ENCODE peak calls at places on chromosomes 7 and 10, in eight cellular contexts. One of them, this sample, is unnamed.

GRCh38 chr7:116511552-116512523 is 12.3 kb downstream of the CAV2 start:
- DNase-seq in K562: peak
- DNase-seq in SK-N-SH: no peak
- DNase-seq in HCT116: peak
- DNase-seq in endothelial cell of umbilical vein: peak
- DNase-seq in GM12878: peak
- DNase-seq in H1: no peak
- DNase-seq in HepG2: peak
- DNase-seq in this sample: no peak

GRCh38 chr7:7820939-7821338 is 102.5 kb upstream of the RPA3 start:
- DNase-seq in K562: no peak
- DNase-seq in SK-N-SH: no peak
- DNase-seq in HCT116: no peak
- DNase-seq in endothelial cell of umbilical vein: peak
- DNase-seq in GM12878: peak
- DNase-seq in H1: no peak
- DNase-seq in HepG2: no peak
- DNase-seq in this sample: no peak

GRCh38 chr7:2508327-2509231 is 11.0 kb upstream of the LFNG start:
- DNase-seq in K562: no peak
- DNase-seq in SK-N-SH: no peak
- DNase-seq in HCT116: no peak
- DNase-seq in endothelial cell of umbilical vein: no peak
- DNase-seq in GM12878: no peak
- DNase-seq in H1: no peak
- DNase-seq in HepG2: no peak
- DNase-seq in this sample: no peak

GRCh38 chr7:157293413-157293788 is 43.4 kb upstream of the DNAJB6 start:
- DNase-seq in K562: no peak
- DNase-seq in SK-N-SH: no peak
- DNase-seq in HCT116: no peak
- DNase-seq in endothelial cell of umbilical vein: no peak
- DNase-seq in GM12878: no peak
- DNase-seq in H1: no peak
- DNase-seq in HepG2: no peak
- DNase-seq in this sample: no peak

GRCh38 chr7:50335795-50336754 is 31.6 kb downstream of the IKZF1 start:
- DNase-seq in K562: peak
- DNase-seq in SK-N-SH: peak
- DNase-seq in HCT116: no peak
- DNase-seq in endothelial cell of umbilical vein: no peak
- DNase-seq in GM12878: no peak
- DNase-seq in H1: no peak
- DNase-seq in HepG2: no peak
- DNase-seq in this sample: no peak

GRCh38 chr10:22810643-22811254 is 96.4 kb upstream of the PIP4K2A start:
- DNase-seq in K562: no peak
- DNase-seq in SK-N-SH: no peak
- DNase-seq in HCT116: no peak
- DNase-seq in endothelial cell of umbilical vein: no peak
- DNase-seq in GM12878: no peak
- DNase-seq in H1: peak
- DNase-seq in HepG2: no peak
- DNase-seq in this sample: no peak

GRCh38 chr7:100867040-100867795 is at the start of gene TRIP6:
- DNase-seq in K562: peak
- DNase-seq in SK-N-SH: peak
- DNase-seq in HCT116: peak
- DNase-seq in endothelial cell of umbilical vein: peak
- DNase-seq in GM12878: no peak
- DNase-seq in H1: peak
- DNase-seq in HepG2: no peak
- DNase-seq in this sample: peak

GRCh38 chr10:34078798-34079470 is 736.2 kb downstream of the PARD3 start:
- DNase-seq in K562: no peak
- DNase-seq in SK-N-SH: no peak
- DNase-seq in HCT116: no peak
- DNase-seq in endothelial cell of umbilical vein: peak
- DNase-seq in GM12878: no peak
- DNase-seq in H1: no peak
- DNase-seq in HepG2: no peak
- DNase-seq in this sample: no peak

GRCh38 chr7:116782177-116782711 is 80.1 kb upstream of the CAPZA2 start:
- DNase-seq in K562: no peak
- DNase-seq in SK-N-SH: no peak
- DNase-seq in HCT116: no peak
- DNase-seq in endothelial cell of umbilical vein: no peak
- DNase-seq in GM12878: no peak
- DNase-seq in H1: no peak
- DNase-seq in HepG2: no peak
- DNase-seq in this sample: peak

DNA sequence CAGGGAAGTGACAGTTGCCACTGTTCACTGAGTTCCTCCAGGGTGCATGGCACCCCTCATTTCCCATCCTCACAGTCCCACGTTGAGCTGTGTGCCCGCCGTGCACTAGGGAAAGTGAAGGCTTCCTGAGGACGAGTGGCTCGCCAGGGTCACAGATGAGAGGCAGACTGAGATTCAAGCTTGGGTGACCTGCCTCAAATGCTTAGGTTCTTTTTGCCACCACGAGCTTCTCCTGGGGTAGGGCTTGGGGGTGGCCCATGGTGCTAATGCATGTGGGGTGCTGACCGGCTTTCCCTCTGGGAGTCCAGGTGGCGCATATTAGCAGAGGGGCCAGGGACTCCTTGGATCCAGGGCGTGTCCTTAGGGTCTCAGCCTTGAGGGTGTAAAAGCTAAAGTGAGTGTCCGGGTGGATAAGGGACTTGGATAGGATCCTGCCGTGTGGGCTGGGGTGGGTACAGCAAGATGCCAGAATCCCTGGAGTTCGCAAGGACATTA is 1.9 kb downstream of the CALHM2 start:
- DNase-seq in K562: no peak
- DNase-seq in SK-N-SH: no peak
- DNase-seq in HCT116: no peak
- DNase-seq in endothelial cell of umbilical vein: no peak
- DNase-seq in GM12878: no peak
- DNase-seq in H1: no peak
- DNase-seq in HepG2: no peak
- DNase-seq in this sample: no peak
- H3K4me3 ChIP-seq in K562: no peak
- H3K4me3 ChIP-seq in SK-N-SH: no peak
- H3K4me3 ChIP-seq in HCT116: peak
- H3K4me3 ChIP-seq in endothelial cell of umbilical vein: no peak
- H3K4me3 ChIP-seq in GM12878: peak
- H3K4me3 ChIP-seq in H1: no peak
- H3K4me3 ChIP-seq in HepG2: no peak
- H3K4me3 ChIP-seq in this sample: no peak

GRCh38 chr10:876442-876841 is 55.1 kb downstream of the LARP4B start:
- DNase-seq in K562: no peak
- DNase-seq in SK-N-SH: no peak
- DNase-seq in HCT116: no peak
- DNase-seq in endothelial cell of umbilical vein: no peak
- DNase-seq in GM12878: no peak
- DNase-seq in H1: no peak
- DNase-seq in HepG2: no peak
- DNase-seq in this sample: no peak

GRCh38 chr10:873020-873419 is 58.5 kb downstream of the LARP4B start:
- DNase-seq in K562: no peak
- DNase-seq in SK-N-SH: no peak
- DNase-seq in HCT116: no peak
- DNase-seq in endothelial cell of umbilical vein: no peak
- DNase-seq in GM12878: no peak
- DNase-seq in H1: no peak
- DNase-seq in HepG2: no peak
- DNase-seq in this sample: no peak

GRCh38 chr10:878895-879294 is 52.6 kb downstream of the LARP4B start:
- DNase-seq in K562: no peak
- DNase-seq in SK-N-SH: no peak
- DNase-seq in HCT116: no peak
- DNase-seq in endothelial cell of umbilical vein: no peak
- DNase-seq in GM12878: no peak
- DNase-seq in H1: no peak
- DNase-seq in HepG2: no peak
- DNase-seq in this sample: no peak

DNA sequence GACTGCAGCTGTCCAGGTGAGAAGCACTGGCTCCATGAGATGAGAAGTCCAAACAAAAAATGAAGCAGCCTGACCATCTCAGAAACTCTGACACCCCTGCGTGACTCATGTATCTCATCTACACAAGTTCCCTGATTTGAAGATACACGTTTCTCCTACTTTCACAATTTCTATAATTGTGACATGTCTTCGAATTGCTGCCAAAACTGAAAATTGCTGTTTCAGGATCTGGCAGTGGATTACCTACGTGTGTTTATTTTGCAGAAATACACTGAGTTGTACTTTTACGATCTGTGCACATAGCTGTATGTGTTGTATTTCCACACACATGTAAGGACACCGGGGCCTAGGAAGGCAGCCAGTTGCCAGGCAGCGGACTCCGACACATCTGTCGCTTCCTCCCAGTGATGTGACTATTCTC is 53.2 kb downstream of the LARP4B start:
- DNase-seq in K562: no peak
- DNase-seq in SK-N-SH: no peak
- DNase-seq in HCT116: no peak
- DNase-seq in endothelial cell of umbilical vein: no peak
- DNase-seq in GM12878: no peak
- DNase-seq in H1: no peak
- DNase-seq in HepG2: no peak
- DNase-seq in this sample: no peak
- TF ChIP-seq POLR2AphosphoS5 in K562: no peak
- TF ChIP-seq POLR2AphosphoS5 in SK-N-SH: no peak
- TF ChIP-seq POLR2AphosphoS5 in HCT116: no peak
- TF ChIP-seq POLR2AphosphoS5 in endothelial cell of umbilical vein: no peak
- TF ChIP-seq POLR2AphosphoS5 in GM12878: no peak
- TF ChIP-seq POLR2AphosphoS5 in H1: no peak
- TF ChIP-seq POLR2AphosphoS5 in HepG2: no peak
- TF ChIP-seq POLR2AphosphoS5 in this sample: no peak

GRCh38 chr7:14717169-14717568 is 185.4 kb downstream of the DGKB start:
- DNase-seq in K562: no peak
- DNase-seq in SK-N-SH: no peak
- DNase-seq in HCT116: no peak
- DNase-seq in endothelial cell of umbilical vein: no peak
- DNase-seq in GM12878: no peak
- DNase-seq in H1: no peak
- DNase-seq in HepG2: no peak
- DNase-seq in this sample: no peak
- H3K9ac ChIP-seq in K562: no peak
- H3K9ac ChIP-seq in SK-N-SH: no peak
- H3K9ac ChIP-seq in HCT116: no peak
- H3K9ac ChIP-seq in endothelial cell of umbilical vein: no peak
- H3K9ac ChIP-seq in GM12878: no peak
- H3K9ac ChIP-seq in H1: no peak
- H3K9ac ChIP-seq in HepG2: no peak
- H3K9ac ChIP-seq in this sample: no peak

GRCh38 chr7:192701-193536 is 548 bp downstream of the FAM20C start:
- DNase-seq in K562: no peak
- DNase-seq in SK-N-SH: peak
- DNase-seq in HCT116: no peak
- DNase-seq in endothelial cell of umbilical vein: no peak
- DNase-seq in GM12878: no peak
- DNase-seq in H1: no peak
- DNase-seq in HepG2: no peak
- DNase-seq in this sample: no peak

GRCh38 chr7:191105-192034 is 1.0 kb upstream of the FAM20C start:
- DNase-seq in K562: peak
- DNase-seq in SK-N-SH: peak
- DNase-seq in HCT116: peak
- DNase-seq in endothelial cell of umbilical vein: peak
- DNase-seq in GM12878: no peak
- DNase-seq in H1: no peak
- DNase-seq in HepG2: no peak
- DNase-seq in this sample: peak

GRCh38 chr7:190196-190595 is 2.2 kb upstream of the FAM20C start:
- DNase-seq in K562: no peak
- DNase-seq in SK-N-SH: no peak
- DNase-seq in HCT116: no peak
- DNase-seq in endothelial cell of umbilical vein: no peak
- DNase-seq in GM12878: no peak
- DNase-seq in H1: no peak
- DNase-seq in HepG2: no peak
- DNase-seq in this sample: no peak

GRCh38 chr7:193538-194256 is 1.3 kb downstream of the FAM20C start:
- DNase-seq in K562: no peak
- DNase-seq in SK-N-SH: peak
- DNase-seq in HCT116: no peak
- DNase-seq in endothelial cell of umbilical vein: peak
- DNase-seq in GM12878: no peak
- DNase-seq in H1: no peak
- DNase-seq in HepG2: no peak
- DNase-seq in this sample: no peak

DNA sequence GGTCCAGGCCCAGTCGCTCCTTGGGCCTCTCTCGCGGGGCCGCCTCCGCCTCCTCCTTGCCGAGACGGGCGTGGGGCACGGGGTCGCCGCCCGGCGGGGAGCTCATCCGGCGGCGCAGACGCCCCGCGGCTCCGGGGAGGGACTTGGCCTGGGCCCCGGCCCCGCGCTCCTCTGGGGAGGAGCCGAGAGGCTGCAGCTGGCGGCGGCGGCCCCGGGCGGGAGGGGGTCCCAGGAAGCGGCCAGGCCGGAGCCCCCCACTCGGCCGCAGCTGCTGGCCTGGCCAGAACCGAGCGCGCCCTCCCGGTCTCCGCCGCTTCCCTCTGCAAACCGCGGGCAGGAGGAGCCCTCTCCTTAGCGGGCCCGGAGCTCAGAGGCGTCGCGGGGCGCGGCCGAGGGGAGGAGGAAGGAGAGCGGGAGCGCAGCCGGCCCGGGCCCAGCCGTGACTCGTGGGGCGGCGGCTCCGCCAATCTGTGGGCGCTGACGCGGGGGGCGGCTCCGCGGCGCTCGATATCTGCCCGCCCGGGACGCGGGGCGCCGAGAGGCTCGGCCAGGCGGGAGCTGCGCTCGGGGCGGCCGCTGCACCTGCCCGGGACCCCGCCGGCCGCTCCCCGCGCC is at the start of gene FAM20C:
- DNase-seq in K562: peak
- DNase-seq in SK-N-SH: peak
- DNase-seq in HCT116: peak
- DNase-seq in endothelial cell of umbilical vein: peak
- DNase-seq in GM12878: no peak
- DNase-seq in H1: no peak
- DNase-seq in HepG2: no peak
- DNase-seq in this sample: no peak
- H3K4me3 ChIP-seq in K562: no peak
- H3K4me3 ChIP-seq in SK-N-SH: peak
- H3K4me3 ChIP-seq in HCT116: peak
- H3K4me3 ChIP-seq in endothelial cell of umbilical vein: peak
- H3K4me3 ChIP-seq in GM12878: no peak
- H3K4me3 ChIP-seq in H1: peak
- H3K4me3 ChIP-seq in HepG2: peak
- H3K4me3 ChIP-seq in this sample: peak

This sample was measured in SK-N-MC.